ENCODE peak calls at places on chromosomes 12 and 14, in ten cellular contexts. N is GM06990; J is CD8-positive, alpha-beta T cell; R is ascending aorta; B is stomach; Z is thoracic aorta; T is lower lobe of right lung; P is tibial artery; U is endothelial cell of umbilical vein; W is transverse colon. K is an unnamed sample. For H3K36me3, the result is how much of the 10 kb centered on the place peaks cover.

GRCh38 chr12:88884600-88884999 is 304.3 kb upstream of the KITLG start:
- DNase-seq in N (peak), J (no peak), R (no peak), B (no peak), Z (no peak), T (no peak), P (no peak), U (no peak), W (no peak), K (no peak)

GRCh38 chr12:51848843-51849735 is 571 bp upstream of the FIGNL2 start:
- DNase-seq in N (no peak), J (no peak), R (no peak), B (no peak), Z (no peak), T (no peak), P (no peak), U (peak), W (no peak), K (no peak)

GRCh38 chr12:104669057-104669770 is 212.5 kb downstream of the CHST11 start:
- DNase-seq in N (no peak), J (no peak), R (no peak), B (peak), Z (no peak), T (peak), P (no peak), U (peak), W (peak), K (peak)

GRCh38 chr14:75003250-75004027 is 718 bp downstream of the EIF2B2 start:
- DNase-seq in N (no peak), J (no peak), R (no peak), B (no peak), Z (no peak), T (no peak), P (no peak), U (peak), W (peak), K (no peak)

GRCh38 chr12:75855360-75855759 is 176.2 kb downstream of the PHLDA1 start:
- DNase-seq in N (no peak), J (no peak), R (no peak), B (no peak), Z (no peak), T (no peak), P (no peak), U (no peak), W (no peak), K (no peak)

GRCh38 chr14:101017209-101017608 is 113.7 kb upstream of the RTL1 start:
- DNase-seq in N (no peak), J (no peak), R (no peak), B (no peak), Z (no peak), T (no peak), P (no peak), U (no peak), W (no peak), K (no peak)

GRCh38 chr14:69049675-69050074 is 70.6 kb upstream of the ACTN1 start:
- DNase-seq in N (no peak), J (no peak), R (no peak), B (no peak), Z (no peak), T (no peak), P (peak), U (peak), W (no peak), K (peak)

GRCh38 chr12:87793134-87793533 is 236.1 kb downstream of the C12orf50 start:
- DNase-seq in N (no peak), J (no peak), R (no peak), B (no peak), Z (no peak), T (no peak), P (no peak), U (no peak), W (no peak), K (no peak)

GRCh38 chr12:104565606-104566243 is 109.0 kb downstream of the CHST11 start:
- DNase-seq in N (no peak), J (no peak), R (no peak), B (no peak), Z (no peak), T (no peak), P (no peak), U (no peak), W (no peak), K (no peak)

GRCh38 chr12:7023096-7023495 is 4.8 kb upstream of the LPCAT3 start:
- DNase-seq in N (no peak), J (no peak), R (no peak), B (no peak), Z (no peak), T (no peak), P (no peak), U (no peak), W (no peak), K (no peak)

GRCh38 chr14:50897658-50898175 is 25.9 kb downstream of the ABHD12B start:
- DNase-seq in N (no peak), J (no peak), R (no peak), B (no peak), Z (no peak), T (no peak), P (no peak), U (no peak), W (no peak), K (no peak)

GRCh38 chr12:129873458-129873857 is 30.4 kb downstream of the TMEM132D start:
- DNase-seq in N (no peak), J (no peak), R (no peak), B (no peak), Z (no peak), T (no peak), P (no peak), U (no peak), W (no peak), K (no peak)

GRCh38 chr12:103561174-103561573 is 25.9 kb upstream of the STAB2 start:
- DNase-seq in N (no peak), J (no peak), R (no peak), B (no peak), Z (no peak), T (no peak), P (no peak), U (no peak), W (no peak), K (peak)

GRCh38 chr12:12902036-12902435 is 10.7 kb downstream of the GPRC5A start:
- DNase-seq in N (no peak), J (no peak), R (no peak), B (no peak), Z (no peak), T (no peak), P (peak), U (peak), W (no peak), K (peak)

GRCh38 chr12:28180791-28181190 is 9.5 kb upstream of the CCDC91 start:
- DNase-seq in N (no peak), J (no peak), R (no peak), B (no peak), Z (no peak), T (no peak), P (no peak), U (no peak), W (no peak), K (no peak)

GRCh38 chr12:52020539-52021336 is 14.0 kb downstream of the TAMALIN start:
- DNase-seq in N (no peak), J (peak), R (no peak), B (peak), Z (no peak), T (no peak), P (no peak), U (peak), W (peak), K (no peak)

GRCh38 chr12:8590842-8591545 is 21.7 kb downstream of the AICDA start:
- DNase-seq in N (no peak), J (no peak), R (no peak), B (no peak), Z (no peak), T (no peak), P (no peak), U (no peak), W (no peak), K (no peak)

GRCh38 chr12:62466018-62466595 is 519 bp upstream of the MON2 start:
- DNase-seq in N (no peak), J (peak), R (no peak), B (peak), Z (no peak), T (no peak), P (peak), U (no peak), W (peak), K (peak)

GRCh38 chr12:54564768-54565167 is 15.4 kb downstream of the PDE1B start:
- DNase-seq in N (no peak), J (no peak), R (no peak), B (no peak), Z (no peak), T (no peak), P (no peak), U (no peak), W (no peak), K (no peak)

GRCh38 chr14:37145395-37145794 is 27.0 kb downstream of the SLC25A21 start:
- DNase-seq in N (no peak), J (no peak), R (no peak), B (no peak), Z (no peak), T (no peak), P (no peak), U (no peak), W (no peak), K (peak)

GRCh38 chr12:75892779-75893408 is 138.7 kb downstream of the PHLDA1 start:
- DNase-seq in N (no peak), J (no peak), R (no peak), B (no peak), Z (no peak), T (no peak), P (no peak), U (no peak), W (no peak), K (peak)

GRCh38 chr12:20063116-20063515 is 305.2 kb upstream of the PDE3A start:
- DNase-seq in N (no peak), J (no peak), R (no peak), B (no peak), Z (no peak), T (no peak), P (no peak), U (peak), W (no peak), K (no peak)

GRCh38 chr12:116540617-116541152 is 18.5 kb upstream of the MAP1LC3B2 start:
- DNase-seq in N (no peak), J (no peak), R (no peak), B (no peak), Z (no peak), T (no peak), P (no peak), U (no peak), W (no peak), K (no peak)

GRCh38 chr14:106200539-106201310 is 674.3 kb downstream of the TMEM121 start:
- DNase-seq in N (no peak), J (no peak), R (no peak), B (no peak), Z (no peak), T (no peak), P (no peak), U (no peak), W (no peak), K (no peak)

GRCh38 chr12:3200779-3201738 is 123.9 kb downstream of the TSPAN9 start:
- DNase-seq in N (no peak), J (no peak), R (no peak), B (no peak), Z (no peak), T (no peak), P (no peak), U (no peak), W (no peak), K (no peak)

GRCh38 chr14:53840444-53840843 is 116.2 kb downstream of the BMP4 start:
- DNase-seq in N (no peak), J (no peak), R (no peak), B (no peak), Z (no peak), T (no peak), P (no peak), U (peak), W (no peak), K (peak)

GRCh38 chr14:35991356-35991755 is 165.2 kb downstream of the BRMS1L start:
- DNase-seq in N (no peak), J (no peak), R (no peak), B (no peak), Z (no peak), T (no peak), P (no peak), U (no peak), W (no peak), K (no peak)

GRCh38 chr14:28813810-28814209 is 47.2 kb downstream of the FOXG1 start:
- DNase-seq in N (no peak), J (no peak), R (no peak), B (no peak), Z (no peak), T (no peak), P (no peak), U (no peak), W (no peak), K (no peak)

GRCh38 chr12:77847060-77847541 is 16.4 kb downstream of the NAV3 start:
- DNase-seq in N (peak), J (no peak), R (no peak), B (no peak), Z (no peak), T (no peak), P (no peak), U (peak), W (no peak), K (peak)

GRCh38 chr14:102461490-102462317 is 47.9 kb downstream of the ANKRD9 start:
- DNase-seq in N (no peak), J (no peak), R (no peak), B (no peak), Z (no peak), T (no peak), P (no peak), U (no peak), W (no peak), K (no peak)
- H3K4me3 ChIP-seq in N (no peak), J (no peak), R (no peak), B (no peak), Z (no peak), T (no peak), P (no peak), U (no peak), W (no peak), K (no peak)

DNA sequence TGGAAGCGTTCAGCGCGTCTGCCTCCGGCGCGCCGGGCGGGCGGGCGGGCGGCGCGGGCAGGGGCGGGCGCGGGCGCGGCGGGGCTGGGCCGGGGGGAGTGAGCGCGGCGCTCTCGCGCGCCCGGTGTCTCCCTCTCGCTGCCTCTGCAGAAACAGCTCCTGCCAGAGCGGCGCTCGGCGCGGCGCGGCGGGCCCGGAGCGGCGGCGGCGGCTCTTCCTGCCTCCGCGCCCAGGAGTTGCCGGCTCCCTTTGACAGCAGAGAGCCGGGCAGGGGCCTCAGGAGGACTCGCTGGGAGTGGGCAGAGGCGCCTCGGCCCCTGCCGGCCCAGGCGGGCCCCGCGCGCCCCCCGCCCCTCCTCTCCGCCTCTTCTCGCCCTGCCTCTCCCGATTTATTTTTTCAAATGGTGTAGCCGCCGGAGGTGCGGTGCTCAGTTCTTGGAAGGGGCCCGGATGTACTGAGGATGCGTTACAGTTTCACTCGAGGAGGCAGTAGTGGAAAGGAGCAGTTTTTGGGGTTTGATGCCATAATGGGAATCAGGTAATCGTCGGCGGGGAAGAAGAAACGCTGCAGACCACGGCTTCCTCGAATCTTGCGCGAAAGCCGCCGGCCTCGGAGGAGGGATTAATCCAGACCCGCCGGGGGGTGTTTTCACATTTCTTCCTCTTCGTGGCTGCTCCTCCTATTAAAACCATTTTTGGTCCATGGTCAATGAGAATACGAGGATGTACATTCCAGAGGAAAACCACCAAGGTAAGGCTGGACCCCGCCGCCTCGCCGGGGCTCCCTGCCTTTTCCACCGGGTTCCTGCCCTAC is at the start of gene CACNA1C:
- DNase-seq in N (no peak), J (no peak), R (no peak), B (peak), Z (no peak), T (no peak), P (no peak), U (peak), W (peak), K (no peak)
- TF ChIP-seq CTCF in N (no peak), J (no peak), R (peak), B (peak), Z (peak), T (peak), P (peak), U (no peak), W (peak), K (no peak)

GRCh38 chr14:20314026-20314425 is 8.3 kb upstream of the TTC5 start:
- DNase-seq in N (no peak), J (no peak), R (no peak), B (no peak), Z (no peak), T (no peak), P (no peak), U (no peak), W (no peak), K (no peak)
- H3K36me3 ChIP-seq in N (under half), J (under half), R (half or more), B (under half), Z (under half), T (half or more), P (half or more), U (under half), W (under half), K (under half)

GRCh38 chr14:65732112-65732511 is 319.6 kb downstream of the FUT8 start:
- DNase-seq in N (peak), J (no peak), R (no peak), B (no peak), Z (no peak), T (no peak), P (no peak), U (no peak), W (no peak), K (no peak)
- H3K4me3 ChIP-seq in N (no peak), J (no peak), R (no peak), B (no peak), Z (no peak), T (no peak), P (no peak), U (no peak), W (no peak), K (no peak)

DNA sequence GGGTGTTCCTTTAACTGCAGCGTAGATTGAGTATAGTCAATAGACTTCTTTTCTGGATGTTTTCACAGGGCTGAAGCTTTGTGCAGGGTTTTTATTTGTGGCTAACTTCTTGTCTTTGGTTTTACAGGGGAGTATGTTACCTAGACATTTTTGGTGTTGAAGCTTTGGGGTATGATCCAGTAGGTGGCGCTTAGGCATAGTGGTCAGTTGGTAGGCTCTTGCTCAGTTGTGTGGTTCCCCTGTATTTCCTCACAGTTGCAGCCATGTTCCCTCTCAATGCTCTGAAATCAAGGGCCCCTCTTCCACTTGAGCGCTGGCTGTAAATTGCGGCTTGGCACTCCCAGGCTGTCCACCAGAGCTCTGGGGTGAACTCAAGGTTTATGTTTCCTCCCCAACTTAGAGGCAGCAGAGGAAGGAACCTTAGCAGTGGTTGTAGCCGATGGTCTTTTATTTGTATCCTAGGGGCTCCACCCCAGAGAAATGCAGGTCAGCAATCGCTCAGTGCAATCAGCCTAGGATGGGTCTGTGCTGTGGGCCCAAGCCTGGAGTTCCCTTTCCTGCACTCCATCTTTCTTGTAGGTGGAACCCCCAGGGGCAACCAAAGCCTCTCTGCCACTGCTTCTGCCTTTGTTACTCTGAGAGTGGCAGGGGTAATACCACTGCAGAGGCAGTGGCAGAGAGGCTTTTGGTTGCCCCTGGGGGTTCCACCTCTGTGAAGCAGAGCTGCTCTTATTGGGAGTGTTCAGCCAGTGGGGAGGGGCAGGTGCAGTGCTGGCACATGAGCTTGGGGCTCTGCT is 55.1 kb downstream of the CMAS start:
- DNase-seq in N (peak), J (peak), R (no peak), B (peak), Z (no peak), T (no peak), P (peak), U (peak), W (peak), K (peak)
- TF ChIP-seq CTCF in N (peak), J (no peak), R (peak), B (peak), Z (peak), T (peak), P (peak), U (peak), W (peak), K (peak)

GRCh38 chr14:55638665-55639064 is 58.7 kb downstream of the KTN1 start:
- DNase-seq in N (no peak), J (no peak), R (no peak), B (no peak), Z (no peak), T (no peak), P (no peak), U (peak), W (no peak), K (peak)

GRCh38 chr14:55645845-55646832 is 66.1 kb downstream of the KTN1 start:
- DNase-seq in N (no peak), J (no peak), R (no peak), B (no peak), Z (no peak), T (no peak), P (no peak), U (no peak), W (no peak), K (no peak)

GRCh38 chr14:55645148-55645547 is 65.1 kb downstream of the KTN1 start:
- DNase-seq in N (no peak), J (no peak), R (no peak), B (no peak), Z (no peak), T (no peak), P (no peak), U (no peak), W (no peak), K (no peak)

GRCh38 chr14:55641954-55642353 is 61.9 kb downstream of the KTN1 start:
- DNase-seq in N (no peak), J (no peak), R (no peak), B (no peak), Z (no peak), T (no peak), P (no peak), U (no peak), W (no peak), K (no peak)

DNA sequence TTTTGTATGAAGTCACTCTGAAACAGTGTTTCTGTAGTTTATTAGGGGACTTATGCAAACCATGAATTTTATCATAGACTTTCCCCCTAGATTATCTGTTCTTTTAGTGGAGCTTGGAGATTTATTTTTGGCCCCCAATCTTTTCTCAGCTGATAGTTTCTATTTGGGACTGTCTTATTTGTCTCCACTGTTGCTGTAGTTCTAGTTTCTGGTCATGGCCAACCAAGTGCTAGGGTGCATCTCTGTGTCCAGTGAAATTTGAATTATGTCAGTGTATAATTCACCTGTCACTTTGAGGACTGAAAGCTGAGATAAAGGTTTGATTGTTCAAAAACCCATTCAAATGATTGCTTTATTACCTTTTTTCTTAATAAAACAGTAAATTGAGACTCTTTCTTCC is 61.3 kb downstream of the KTN1 start:
- DNase-seq in N (no peak), J (no peak), R (no peak), B (no peak), Z (no peak), T (no peak), P (no peak), U (no peak), W (no peak), K (no peak)
- H3K36me3 ChIP-seq in N (under half), J (under half), R (half or more), B (under half), Z (under half), T (half or more), P (half or more), U (under half), W (under half), K (under half)

GRCh38 chr12:132584472-132584871 is 25.9 kb downstream of the LRCOL1 start:
- DNase-seq in N (no peak), J (no peak), R (no peak), B (no peak), Z (no peak), T (no peak), P (no peak), U (no peak), W (no peak), K (no peak)
- H3K4me3 ChIP-seq in N (no peak), J (no peak), R (no peak), B (no peak), Z (no peak), T (no peak), P (no peak), U (no peak), W (no peak), K (no peak)

GRCh38 chr12:48542300-48542928 is 17.0 kb downstream of the OR8S1 start:
- DNase-seq in N (no peak), J (no peak), R (no peak), B (peak), Z (no peak), T (peak), P (no peak), U (peak), W (peak), K (peak)
- TF ChIP-seq CTCF in N (peak), J (peak), R (peak), B (no peak), Z (no peak), T (peak), P (no peak), U (peak), W (peak), K (peak)